ENCODE peak calls at places on chromosomes 16 and 17, in four cellular contexts. V is mammary epithelial cell, J is IMR-90, A is GM23338. F is an unnamed sample.

GRCh38 chr17:45090711-45091110 is 29.6 kb downstream of the NMT1 start:
- DNase-seq in V (no peak), J (peak), A (no peak), F (no peak)

GRCh38 chr17:41530062-41531048 is 2.2 kb upstream of the KRT19 start:
- DNase-seq in V (peak), J (peak), A (no peak), F (no peak)

GRCh38 chr17:77382356-77382911 is 241.7 kb downstream of the SEC14L1 start:
- DNase-seq in V (no peak), J (no peak), A (no peak), F (peak)

GRCh38 chr17:80969030-80969673 is 22.5 kb upstream of the CHMP6 start:
- DNase-seq in V (no peak), J (no peak), A (no peak), F (no peak)

GRCh38 chr16:27181020-27181419 is 22.3 kb upstream of the KDM8 start:
- DNase-seq in V (no peak), J (no peak), A (peak), F (no peak)

GRCh38 chr17:37506678-37507077 is 17.0 kb downstream of the DUSP14 start:
- DNase-seq in V (peak), J (peak), A (peak), F (peak)

GRCh38 chr17:68433911-68434503 is 23.3 kb downstream of the WIPI1 start:
- DNase-seq in V (no peak), J (no peak), A (no peak), F (no peak)

GRCh38 chr16:49924078-49924477 is 68.2 kb upstream of the ZNF423 start:
- DNase-seq in V (no peak), J (no peak), A (peak), F (peak)

GRCh38 chr16:46996391-46996790 is 22.9 kb upstream of the DNAJA2 start:
- DNase-seq in V (no peak), J (no peak), A (peak), F (no peak)

GRCh38 chr16:12655530-12655929 is 148.2 kb downstream of the CPPED1 start:
- DNase-seq in V (no peak), J (no peak), A (no peak), F (no peak)

GRCh38 chr16:78775161-78775561 is 675.7 kb downstream of the WWOX start:
- DNase-seq in V (no peak), J (no peak), A (no peak), F (no peak)

GRCh38 chr17:1422907-1423306 is 22.9 kb upstream of the YWHAE start:
- DNase-seq in V (peak), J (peak), A (no peak), F (no peak)

GRCh38 chr16:56281256-56281805 is 90.0 kb downstream of the GNAO1 start:
- DNase-seq in V (no peak), J (no peak), A (peak), F (peak)

GRCh38 chr17:6070895-6071511 is 824 bp downstream of the WSCD1 start:
- DNase-seq in V (no peak), J (no peak), A (peak), F (no peak)

GRCh38 chr16:67989322-67990017 is 9.2 kb upstream of the DPEP3 start:
- DNase-seq in V (no peak), J (no peak), A (no peak), F (no peak)

GRCh38 chr17:58303981-58304734 is 23.4 kb upstream of the MPO start:
- DNase-seq in V (peak), J (peak), A (peak), F (peak)

GRCh38 chr16:70635356-70636016 is 10.9 kb upstream of the IL34 start:
- DNase-seq in V (peak), J (peak), A (peak), F (no peak)

GRCh38 chr17:82918508-82918907 is 78.7 kb upstream of the ZNF750 start:
- DNase-seq in V (no peak), J (no peak), A (no peak), F (no peak)

GRCh38 chr16:31529398-31530312 is 2.0 kb downstream of the AHSP start:
- DNase-seq in V (no peak), J (no peak), A (peak), F (no peak)

GRCh38 chr16:67431077-67431804 is at the start of gene HSD11B2:
- DNase-seq in V (peak), J (peak), A (peak), F (peak)

GRCh38 chr17:59154721-59155438 is at the start of gene SKA2:
- DNase-seq in V (no peak), J (no peak), A (peak), F (no peak)

GRCh38 chr17:2170023-2170422 is 115.1 kb downstream of the HIC1 start:
- DNase-seq in V (no peak), J (no peak), A (peak), F (peak)

GRCh38 chr16:82653550-82654511 is 27.1 kb downstream of the CDH13 start:
- DNase-seq in V (peak), J (peak), A (peak), F (peak)

GRCh38 chr17:43212641-43213490 is 1.2 kb downstream of the TMEM106A start:
- DNase-seq in V (no peak), J (no peak), A (no peak), F (peak)

GRCh38 chr17:10621397-10621796 is 35.7 kb downstream of the MYH3 start:
- DNase-seq in V (no peak), J (no peak), A (no peak), F (no peak)

GRCh38 chr17:48030531-48030930 is 7.1 kb downstream of the COPZ2 start:
- DNase-seq in V (no peak), J (no peak), A (no peak), F (no peak)

GRCh38 chr16:47308601-47309000 is 152.3 kb downstream of the ITFG1 start:
- DNase-seq in V (no peak), J (peak), A (no peak), F (no peak)

GRCh38 chr17:45316271-45317112 is at the start of gene MAP3K14:
- DNase-seq in V (peak), J (peak), A (peak), F (peak)

GRCh38 chr17:78281249-78281865 is 49.9 kb downstream of the TMEM235 start:
- DNase-seq in V (no peak), J (peak), A (no peak), F (no peak)

GRCh38 chr17:17605747-17606083 is 14.2 kb upstream of the PEMT start:
- DNase-seq in V (no peak), J (peak), A (no peak), F (no peak)

GRCh38 chr16:57497121-57497520 is 10.8 kb upstream of the DOK4 start:
- DNase-seq in V (no peak), J (no peak), A (no peak), F (no peak)

GRCh38 chr17:76793775-76794174 is 55.9 kb downstream of the MFSD11 start:
- DNase-seq in V (peak), J (peak), A (peak), F (peak)

GRCh38 chr16:48383877-48384304 is 1.3 kb downstream of the SIAH1 start:
- DNase-seq in V (peak), J (no peak), A (peak), F (no peak)

GRCh38 chr17:47254403-47254943 is 846 bp downstream of the ITGB3 start:
- DNase-seq in V (no peak), J (no peak), A (peak), F (no peak)

GRCh38 chr17:60743282-60743681 is 65.6 kb downstream of the BCAS3 start:
- DNase-seq in V (no peak), J (no peak), A (no peak), F (no peak)

GRCh38 chr16:19601083-19601976 is 45.8 kb downstream of the VPS35L start:
- DNase-seq in V (no peak), J (peak), A (peak), F (peak)

GRCh38 chr17:20208717-20209116 is 199.6 kb downstream of the SPECC1 start:
- DNase-seq in V (no peak), J (no peak), A (no peak), F (no peak)

GRCh38 chr16:85460983-85461813 is 151.9 kb upstream of the GSE1 start:
- DNase-seq in V (peak), J (peak), A (no peak), F (no peak)
- H3K27ac ChIP-seq in V (no peak), J (no peak), A (no peak), F (no peak)

DNA sequence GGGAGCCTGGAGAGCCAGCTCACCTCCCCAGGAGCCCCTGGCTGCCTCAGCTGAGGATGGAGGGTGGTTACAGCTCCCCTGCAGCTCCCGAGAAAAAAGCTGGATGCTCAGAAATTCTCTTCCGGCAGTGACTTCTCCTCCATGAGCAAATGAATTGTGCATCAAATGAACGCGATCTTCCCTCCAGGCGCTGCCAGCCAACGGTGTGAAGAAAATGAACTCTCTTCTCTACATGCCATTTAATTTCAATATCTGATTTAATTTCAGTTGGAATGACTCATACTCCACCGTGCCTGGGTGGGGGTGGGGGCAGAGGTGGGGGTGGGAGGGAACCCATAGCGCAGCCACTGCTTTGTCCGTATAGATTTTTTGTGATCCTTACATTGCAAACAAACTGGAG is 14.4 kb upstream of the C16orf74 start:
- DNase-seq in V (no peak), J (no peak), A (no peak), F (no peak)
- H2AFZ ChIP-seq in V (no peak), J (no peak), A (no peak), F (no peak)

DNA sequence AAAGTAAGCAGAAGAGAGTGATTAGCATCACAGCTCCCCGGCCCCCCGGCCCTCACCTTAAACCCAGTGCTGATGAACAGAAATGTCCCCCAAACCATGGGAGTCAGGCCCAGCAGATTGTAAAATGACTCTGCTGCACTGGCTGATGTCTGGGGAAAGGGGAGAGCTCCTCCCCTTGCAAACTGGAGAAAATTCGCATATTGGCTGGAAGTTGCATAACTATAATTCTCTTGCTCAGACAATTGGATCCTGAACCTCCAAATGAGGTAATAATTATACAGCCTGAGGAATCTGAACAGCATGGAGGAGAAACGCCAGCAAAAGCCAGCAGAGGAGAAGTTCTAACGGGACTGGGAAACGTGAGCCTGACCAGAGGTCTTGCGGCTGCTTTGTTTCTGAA is 109.7 kb downstream of the C16orf95 start:
- DNase-seq in V (no peak), J (peak), A (no peak), F (no peak)
- H3K27ac ChIP-seq in V (peak), J (peak), A (no peak), F (no peak)

DNA sequence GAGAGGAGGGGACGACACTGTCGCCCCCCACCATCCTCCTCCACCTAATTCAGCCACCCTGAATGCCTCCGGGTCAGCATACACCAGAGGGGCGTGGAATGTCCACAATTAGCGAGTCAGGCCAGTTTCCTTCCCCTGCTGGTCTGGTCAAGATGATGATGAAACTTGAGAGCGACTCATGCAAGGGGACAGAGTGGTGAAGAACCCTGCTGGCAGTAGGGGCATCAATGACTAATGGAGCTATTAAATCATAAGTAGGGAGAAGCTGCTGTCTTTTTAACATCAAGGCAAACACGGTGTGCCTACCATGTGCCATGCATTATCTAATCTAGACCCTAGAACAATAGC is 7.2 kb downstream of the SPACA3 start:
- DNase-seq in V (peak), J (peak), A (no peak), F (no peak)
- H2AFZ ChIP-seq in V (peak), J (peak), A (peak), F (no peak)

F was measured in Karpas-422.